ENCODE peak calls at places on chromosomes 12 and 14, in ten cellular contexts. Z, B, G, E, A, D, Q, H, V and S are unnamed samples.

GRCh38 chr14:89723930-89724915 is 230.3 kb downstream of the EFCAB11 start:
- DNase-seq in Z (no peak), Q (no peak), V (no peak), A (peak), B (no peak), G (no peak), H (no peak), E (no peak), D (no peak), S (no peak)

GRCh38 chr12:3304436-3305135 is 186.4 kb upstream of the PRMT8 start:
- DNase-seq in B (no peak), A (no peak), G (no peak), Z (peak), V (no peak), D (peak), H (no peak), E (no peak), Q (no peak), S (peak)

GRCh38 chr12:54262403-54262925 is 17.5 kb downstream of the CBX5 start:
- DNase-seq in B (no peak), E (no peak), H (peak), A (no peak), V (no peak), Z (peak), D (peak), G (no peak), Q (no peak), S (no peak)

GRCh38 chr12:124466200-124467128 is 100.9 kb downstream of the NCOR2 start:
- DNase-seq in E (no peak), B (peak), A (peak), Q (peak), G (no peak), Z (peak), V (no peak), D (no peak), H (peak), S (no peak)

GRCh38 chr14:105075364-105076295 is 10.4 kb upstream of the GPR132 start:
- DNase-seq in V (peak), H (no peak), D (peak), E (no peak), Q (peak), G (no peak), A (no peak), B (peak), Z (peak), S (no peak)

GRCh38 chr12:112370156-112370555 is 12.1 kb downstream of the HECTD4 start:
- DNase-seq in H (no peak), B (no peak), E (no peak), G (no peak), A (no peak), D (peak), Q (no peak), V (no peak), Z (no peak), S (no peak)

GRCh38 chr12:103745962-103746361 is 95.1 kb downstream of the NT5DC3 start:
- DNase-seq in D (no peak), V (peak), A (no peak), H (peak), B (no peak), Z (no peak), E (no peak), Q (no peak), G (no peak), S (no peak)

GRCh38 chr14:95667251-95667693 is 19.0 kb upstream of the TCL1B start:
- DNase-seq in V (peak), H (no peak), Z (no peak), Q (no peak), B (peak), E (no peak), G (no peak), D (no peak), A (no peak), S (no peak)

GRCh38 chr12:87782838-87783237 is 246.4 kb downstream of the C12orf50 start:
- DNase-seq in V (no peak), Z (no peak), E (no peak), Q (no peak), D (no peak), B (no peak), A (no peak), H (no peak), G (no peak), S (no peak)

GRCh38 chr12:121610239-121611149 is 15.8 kb upstream of the ORAI1 start:
- DNase-seq in E (peak), B (no peak), D (peak), G (no peak), H (peak), A (no peak), Q (no peak), Z (peak), V (no peak), S (no peak)

DNA sequence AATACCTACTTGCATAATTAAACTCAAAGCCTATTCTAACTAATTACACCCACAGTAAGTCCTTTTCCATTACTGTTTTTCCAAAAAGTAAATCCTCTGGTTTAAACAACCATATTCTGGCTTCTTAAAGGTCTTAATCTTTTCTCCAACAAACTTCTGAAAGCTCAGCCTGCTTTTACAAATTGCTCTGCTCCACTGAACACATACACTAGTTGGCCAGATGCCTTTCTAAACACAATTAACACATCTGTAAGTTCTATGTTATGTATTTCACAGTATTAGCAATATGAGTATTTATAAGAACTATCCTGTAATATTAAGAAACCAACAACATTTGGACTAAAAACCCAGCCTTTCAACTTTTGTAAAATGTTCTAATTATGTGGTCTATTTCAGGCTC is 30.1 kb downstream of the PTPRB start:
- DNase-seq in H (no peak), A (no peak), Z (no peak), G (no peak), E (no peak), D (no peak), Q (no peak), B (no peak), V (no peak), S (no peak)
- H3K4me3 ChIP-seq in H (no peak), A (no peak), Z (peak), G (no peak), E (peak), D (no peak), Q (peak), B (no peak), V (no peak), S (peak)

GRCh38 chr14:68469208-68469713 is 323.6 kb downstream of the ZFP36L1 start:
- DNase-seq in Q (no peak), V (no peak), D (no peak), E (no peak), G (no peak), Z (no peak), B (no peak), A (no peak), H (no peak), S (no peak)

GRCh38 chr14:68468437-68469207 is 324.2 kb downstream of the ZFP36L1 start:
- DNase-seq in H (peak), A (no peak), G (no peak), Q (no peak), Z (peak), E (no peak), B (peak), D (no peak), V (no peak), S (no peak)

GRCh38 chr14:68471029-68471963 is 321.6 kb downstream of the ZFP36L1 start:
- DNase-seq in H (no peak), E (no peak), Q (no peak), G (no peak), B (peak), Z (no peak), D (no peak), A (no peak), V (no peak), S (no peak)

GRCh38 chr14:68471964-68472508 is 320.8 kb downstream of the ZFP36L1 start:
- DNase-seq in B (no peak), V (no peak), Q (no peak), D (no peak), A (no peak), Z (no peak), G (no peak), H (no peak), E (no peak), S (no peak)

GRCh38 chr14:68470361-68470760 is 322.5 kb downstream of the ZFP36L1 start:
- DNase-seq in E (no peak), V (no peak), D (no peak), Q (no peak), Z (no peak), H (no peak), B (no peak), A (no peak), G (no peak), S (no peak)
- H3K4me3 ChIP-seq in E (no peak), V (no peak), D (no peak), Q (no peak), Z (no peak), H (no peak), B (no peak), A (no peak), G (no peak), S (no peak)

DNA sequence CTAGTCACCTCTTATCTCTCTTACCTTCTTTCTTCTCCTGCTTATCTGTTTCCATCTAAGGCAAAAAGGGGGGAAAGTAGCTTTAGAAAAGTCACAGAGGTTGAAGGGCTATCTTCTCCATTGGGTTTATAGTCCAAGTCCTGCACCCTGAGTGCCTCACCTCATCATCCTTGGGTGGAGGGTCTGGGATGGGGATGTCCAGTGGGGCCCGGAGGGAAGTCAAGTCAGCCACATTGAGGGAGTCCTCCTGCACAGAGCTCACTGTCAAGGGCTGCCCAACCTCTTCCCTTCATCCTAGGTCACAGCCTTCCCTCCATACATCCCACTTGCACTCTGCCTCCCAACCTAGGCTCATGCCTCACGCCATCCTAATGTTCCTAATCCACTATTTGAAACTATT is 1.2 kb downstream of the PSME2 start:
- DNase-seq in E (no peak), B (no peak), A (no peak), Z (no peak), H (no peak), G (no peak), Q (no peak), D (no peak), V (no peak), S (no peak)
- H3K4me3 ChIP-seq in E (no peak), B (peak), A (peak), Z (peak), H (no peak), G (no peak), Q (peak), D (peak), V (no peak), S (peak)

GRCh38 chr14:93186461-93186860 is 1.3 kb downstream of the LYSET start:
- DNase-seq in Z (no peak), H (no peak), E (no peak), V (no peak), Q (no peak), G (no peak), D (no peak), A (no peak), B (no peak), S (no peak)
- H3K4me3 ChIP-seq in Z (no peak), H (no peak), E (no peak), V (no peak), Q (no peak), G (no peak), D (no peak), A (no peak), B (no peak), S (no peak)